ENCODE peak calls at places on chromosome 17, in nine cellular contexts. One of them, this sample, is unnamed.

GRCh38 chr17:40307691-40308289 is 1.2 kb upstream of the RARA start:
- DNase-seq in activated T-helper 1 cell treated with anti-CD3 and anti-CD28 coated beads, Interleukin-12 subunit alpha, Interleukin-12 subunit beta, Interleukin-2, Interleukin-4 antibody, amounts not matched to agents 30 ng/mL and 10 ng/mL and 1 ng/mL, durations not matched to agents 14 hours and 24 hours and 36 hours: no peak
- DNase-seq in iris pigment epithelial cell: no peak
- DNase-seq in effector memory CD4-positive, alpha-beta T cell: no peak
- DNase-seq in NCI-H345: no peak
- DNase-seq in head of caudate nucleus: no peak
- DNase-seq in stimulated activated CD4-positive, alpha-beta T cell treated with anti-CD3 and anti-CD28 coated beads, Interleukin-15, amount 100 ng/mL, for 24 hours: no peak
- DNase-seq in NCI-H460: no peak
- DNase-seq in stimulated activated naive CD8-positive, alpha-beta T cell treated with anti-CD3 and anti-CD28 coated beads, Interleukin-15, Interleukin-2, amounts not matched to agents 100 U/mL and 50 U/mL, for 24 hours: peak; percentile 8
- DNase-seq in this sample: no peak

GRCh38 chr17:80195671-80196529 is 24.2 kb downstream of the SGSH start:
- DNase-seq in stimulated activated CD4-positive, alpha-beta T cell treated with anti-CD3 and anti-CD28 coated beads, Interleukin-15, amount 100 ng/mL, for 24 hours: peak; percentile 57
- DNase-seq in effector memory CD4-positive, alpha-beta T cell: peak; percentile 21
- DNase-seq in iris pigment epithelial cell: no peak
- DNase-seq in stimulated activated naive CD8-positive, alpha-beta T cell treated with anti-CD3 and anti-CD28 coated beads, Interleukin-15, Interleukin-2, amounts not matched to agents 100 U/mL and 50 U/mL, for 24 hours: peak; percentile 67
- DNase-seq in NCI-H345: no peak
- DNase-seq in head of caudate nucleus: no peak
- DNase-seq in activated T-helper 1 cell treated with anti-CD3 and anti-CD28 coated beads, Interleukin-12 subunit alpha, Interleukin-12 subunit beta, Interleukin-2, Interleukin-4 antibody, amounts not matched to agents 30 ng/mL and 10 ng/mL and 1 ng/mL, durations not matched to agents 14 hours and 24 hours and 36 hours: peak; percentile 30
- DNase-seq in NCI-H460: no peak
- DNase-seq in this sample: peak; percentile 67

GRCh38 chr17:80891096-80892018 is 100.3 kb upstream of the CHMP6 start:
- DNase-seq in head of caudate nucleus: no peak
- DNase-seq in stimulated activated CD4-positive, alpha-beta T cell treated with anti-CD3 and anti-CD28 coated beads, Interleukin-15, amount 100 ng/mL, for 24 hours: peak; percentile 87
- DNase-seq in activated T-helper 1 cell treated with anti-CD3 and anti-CD28 coated beads, Interleukin-12 subunit alpha, Interleukin-12 subunit beta, Interleukin-2, Interleukin-4 antibody, amounts not matched to agents 30 ng/mL and 10 ng/mL and 1 ng/mL, durations not matched to agents 14 hours and 24 hours and 36 hours: peak; percentile 79
- DNase-seq in iris pigment epithelial cell: peak; percentile 87
- DNase-seq in NCI-H460: peak; percentile 18
- DNase-seq in NCI-H345: no peak
- DNase-seq in effector memory CD4-positive, alpha-beta T cell: peak; percentile 79
- DNase-seq in stimulated activated naive CD8-positive, alpha-beta T cell treated with anti-CD3 and anti-CD28 coated beads, Interleukin-15, Interleukin-2, amounts not matched to agents 100 U/mL and 50 U/mL, for 24 hours: peak; percentile 73
- DNase-seq in this sample: peak; percentile 84

GRCh38 chr17:29138184-29138955 is 41.8 kb downstream of the MYO18A start:
- DNase-seq in activated T-helper 1 cell treated with anti-CD3 and anti-CD28 coated beads, Interleukin-12 subunit alpha, Interleukin-12 subunit beta, Interleukin-2, Interleukin-4 antibody, amounts not matched to agents 30 ng/mL and 10 ng/mL and 1 ng/mL, durations not matched to agents 14 hours and 24 hours and 36 hours: peak; percentile 55
- DNase-seq in iris pigment epithelial cell: no peak
- DNase-seq in stimulated activated CD4-positive, alpha-beta T cell treated with anti-CD3 and anti-CD28 coated beads, Interleukin-15, amount 100 ng/mL, for 24 hours: peak; percentile 80
- DNase-seq in NCI-H460: no peak
- DNase-seq in head of caudate nucleus: peak; percentile 69
- DNase-seq in stimulated activated naive CD8-positive, alpha-beta T cell treated with anti-CD3 and anti-CD28 coated beads, Interleukin-15, Interleukin-2, amounts not matched to agents 100 U/mL and 50 U/mL, for 24 hours: peak; percentile 70
- DNase-seq in effector memory CD4-positive, alpha-beta T cell: peak; percentile 38
- DNase-seq in NCI-H345: no peak
- DNase-seq in this sample: no peak

GRCh38 chr17:21268596-21269188 is 15.5 kb upstream of the NATD1 start:
- DNase-seq in effector memory CD4-positive, alpha-beta T cell: no peak
- DNase-seq in head of caudate nucleus: no peak
- DNase-seq in stimulated activated CD4-positive, alpha-beta T cell treated with anti-CD3 and anti-CD28 coated beads, Interleukin-15, amount 100 ng/mL, for 24 hours: no peak
- DNase-seq in NCI-H460: no peak
- DNase-seq in iris pigment epithelial cell: no peak
- DNase-seq in stimulated activated naive CD8-positive, alpha-beta T cell treated with anti-CD3 and anti-CD28 coated beads, Interleukin-15, Interleukin-2, amounts not matched to agents 100 U/mL and 50 U/mL, for 24 hours: no peak
- DNase-seq in NCI-H345: no peak
- DNase-seq in activated T-helper 1 cell treated with anti-CD3 and anti-CD28 coated beads, Interleukin-12 subunit alpha, Interleukin-12 subunit beta, Interleukin-2, Interleukin-4 antibody, amounts not matched to agents 30 ng/mL and 10 ng/mL and 1 ng/mL, durations not matched to agents 14 hours and 24 hours and 36 hours: no peak
- DNase-seq in this sample: no peak

GRCh38 chr17:54781389-54781788 is 119.3 kb upstream of the TOM1L1 start:
- DNase-seq in stimulated activated CD4-positive, alpha-beta T cell treated with anti-CD3 and anti-CD28 coated beads, Interleukin-15, amount 100 ng/mL, for 24 hours: no peak
- DNase-seq in activated T-helper 1 cell treated with anti-CD3 and anti-CD28 coated beads, Interleukin-12 subunit alpha, Interleukin-12 subunit beta, Interleukin-2, Interleukin-4 antibody, amounts not matched to agents 30 ng/mL and 10 ng/mL and 1 ng/mL, durations not matched to agents 14 hours and 24 hours and 36 hours: no peak
- DNase-seq in NCI-H460: no peak
- DNase-seq in head of caudate nucleus: no peak
- DNase-seq in NCI-H345: no peak
- DNase-seq in iris pigment epithelial cell: no peak
- DNase-seq in effector memory CD4-positive, alpha-beta T cell: no peak
- DNase-seq in stimulated activated naive CD8-positive, alpha-beta T cell treated with anti-CD3 and anti-CD28 coated beads, Interleukin-15, Interleukin-2, amounts not matched to agents 100 U/mL and 50 U/mL, for 24 hours: no peak
- DNase-seq in this sample: no peak

GRCh38 chr17:46977348-46977747 is 1.7 kb downstream of the RPRML start:
- DNase-seq in stimulated activated naive CD8-positive, alpha-beta T cell treated with anti-CD3 and anti-CD28 coated beads, Interleukin-15, Interleukin-2, amounts not matched to agents 100 U/mL and 50 U/mL, for 24 hours: peak; percentile 8
- DNase-seq in stimulated activated CD4-positive, alpha-beta T cell treated with anti-CD3 and anti-CD28 coated beads, Interleukin-15, amount 100 ng/mL, for 24 hours: peak; percentile 10
- DNase-seq in head of caudate nucleus: no peak
- DNase-seq in NCI-H345: peak; percentile 39
- DNase-seq in iris pigment epithelial cell: peak; percentile 43
- DNase-seq in effector memory CD4-positive, alpha-beta T cell: no peak
- DNase-seq in activated T-helper 1 cell treated with anti-CD3 and anti-CD28 coated beads, Interleukin-12 subunit alpha, Interleukin-12 subunit beta, Interleukin-2, Interleukin-4 antibody, amounts not matched to agents 30 ng/mL and 10 ng/mL and 1 ng/mL, durations not matched to agents 14 hours and 24 hours and 36 hours: no peak
- DNase-seq in NCI-H460: peak; percentile 40
- DNase-seq in this sample: no peak

GRCh38 chr17:59851431-59852375 is 41.0 kb downstream of the TUBD1 start:
- DNase-seq in stimulated activated naive CD8-positive, alpha-beta T cell treated with anti-CD3 and anti-CD28 coated beads, Interleukin-15, Interleukin-2, amounts not matched to agents 100 U/mL and 50 U/mL, for 24 hours: no peak
- DNase-seq in NCI-H460: no peak
- DNase-seq in iris pigment epithelial cell: peak; percentile 97
- DNase-seq in NCI-H345: no peak
- DNase-seq in effector memory CD4-positive, alpha-beta T cell: no peak
- DNase-seq in head of caudate nucleus: peak; percentile 30
- DNase-seq in activated T-helper 1 cell treated with anti-CD3 and anti-CD28 coated beads, Interleukin-12 subunit alpha, Interleukin-12 subunit beta, Interleukin-2, Interleukin-4 antibody, amounts not matched to agents 30 ng/mL and 10 ng/mL and 1 ng/mL, durations not matched to agents 14 hours and 24 hours and 36 hours: no peak
- DNase-seq in stimulated activated CD4-positive, alpha-beta T cell treated with anti-CD3 and anti-CD28 coated beads, Interleukin-15, amount 100 ng/mL, for 24 hours: no peak
- DNase-seq in this sample: peak; percentile 73

GRCh38 chr17:320809-321385 is 31.7 kb downstream of the RPH3AL start:
- DNase-seq in stimulated activated CD4-positive, alpha-beta T cell treated with anti-CD3 and anti-CD28 coated beads, Interleukin-15, amount 100 ng/mL, for 24 hours: no peak
- DNase-seq in stimulated activated naive CD8-positive, alpha-beta T cell treated with anti-CD3 and anti-CD28 coated beads, Interleukin-15, Interleukin-2, amounts not matched to agents 100 U/mL and 50 U/mL, for 24 hours: no peak
- DNase-seq in head of caudate nucleus: no peak
- DNase-seq in activated T-helper 1 cell treated with anti-CD3 and anti-CD28 coated beads, Interleukin-12 subunit alpha, Interleukin-12 subunit beta, Interleukin-2, Interleukin-4 antibody, amounts not matched to agents 30 ng/mL and 10 ng/mL and 1 ng/mL, durations not matched to agents 14 hours and 24 hours and 36 hours: no peak
- DNase-seq in NCI-H460: no peak
- DNase-seq in NCI-H345: no peak
- DNase-seq in effector memory CD4-positive, alpha-beta T cell: no peak
- DNase-seq in iris pigment epithelial cell: no peak
- DNase-seq in this sample: no peak

GRCh38 chr17:34351041-34351575 is 5.2 kb upstream of the CCL13 start:
- DNase-seq in stimulated activated naive CD8-positive, alpha-beta T cell treated with anti-CD3 and anti-CD28 coated beads, Interleukin-15, Interleukin-2, amounts not matched to agents 100 U/mL and 50 U/mL, for 24 hours: no peak
- DNase-seq in effector memory CD4-positive, alpha-beta T cell: no peak
- DNase-seq in activated T-helper 1 cell treated with anti-CD3 and anti-CD28 coated beads, Interleukin-12 subunit alpha, Interleukin-12 subunit beta, Interleukin-2, Interleukin-4 antibody, amounts not matched to agents 30 ng/mL and 10 ng/mL and 1 ng/mL, durations not matched to agents 14 hours and 24 hours and 36 hours: no peak
- DNase-seq in NCI-H345: no peak
- DNase-seq in stimulated activated CD4-positive, alpha-beta T cell treated with anti-CD3 and anti-CD28 coated beads, Interleukin-15, amount 100 ng/mL, for 24 hours: no peak
- DNase-seq in head of caudate nucleus: no peak
- DNase-seq in NCI-H460: no peak
- DNase-seq in iris pigment epithelial cell: peak; percentile 69
- DNase-seq in this sample: no peak

GRCh38 chr17:80658821-80659220 is 114.2 kb downstream of the RPTOR start:
- DNase-seq in stimulated activated CD4-positive, alpha-beta T cell treated with anti-CD3 and anti-CD28 coated beads, Interleukin-15, amount 100 ng/mL, for 24 hours: no peak
- DNase-seq in activated T-helper 1 cell treated with anti-CD3 and anti-CD28 coated beads, Interleukin-12 subunit alpha, Interleukin-12 subunit beta, Interleukin-2, Interleukin-4 antibody, amounts not matched to agents 30 ng/mL and 10 ng/mL and 1 ng/mL, durations not matched to agents 14 hours and 24 hours and 36 hours: no peak
- DNase-seq in NCI-H460: no peak
- DNase-seq in head of caudate nucleus: no peak
- DNase-seq in iris pigment epithelial cell: no peak
- DNase-seq in stimulated activated naive CD8-positive, alpha-beta T cell treated with anti-CD3 and anti-CD28 coated beads, Interleukin-15, Interleukin-2, amounts not matched to agents 100 U/mL and 50 U/mL, for 24 hours: no peak
- DNase-seq in NCI-H345: no peak
- DNase-seq in effector memory CD4-positive, alpha-beta T cell: no peak
- DNase-seq in this sample: no peak

GRCh38 chr17:78046923-78047322 is 81.6 kb downstream of the TMC6 start:
- DNase-seq in stimulated activated CD4-positive, alpha-beta T cell treated with anti-CD3 and anti-CD28 coated beads, Interleukin-15, amount 100 ng/mL, for 24 hours: no peak
- DNase-seq in effector memory CD4-positive, alpha-beta T cell: no peak
- DNase-seq in activated T-helper 1 cell treated with anti-CD3 and anti-CD28 coated beads, Interleukin-12 subunit alpha, Interleukin-12 subunit beta, Interleukin-2, Interleukin-4 antibody, amounts not matched to agents 30 ng/mL and 10 ng/mL and 1 ng/mL, durations not matched to agents 14 hours and 24 hours and 36 hours: no peak
- DNase-seq in stimulated activated naive CD8-positive, alpha-beta T cell treated with anti-CD3 and anti-CD28 coated beads, Interleukin-15, Interleukin-2, amounts not matched to agents 100 U/mL and 50 U/mL, for 24 hours: no peak
- DNase-seq in head of caudate nucleus: no peak
- DNase-seq in iris pigment epithelial cell: no peak
- DNase-seq in NCI-H460: no peak
- DNase-seq in NCI-H345: no peak
- DNase-seq in this sample: no peak

GRCh38 chr17:64160378-64160777 is 30.4 kb upstream of the ERN1 start:
- DNase-seq in effector memory CD4-positive, alpha-beta T cell: no peak
- DNase-seq in NCI-H460: no peak
- DNase-seq in head of caudate nucleus: no peak
- DNase-seq in iris pigment epithelial cell: no peak
- DNase-seq in activated T-helper 1 cell treated with anti-CD3 and anti-CD28 coated beads, Interleukin-12 subunit alpha, Interleukin-12 subunit beta, Interleukin-2, Interleukin-4 antibody, amounts not matched to agents 30 ng/mL and 10 ng/mL and 1 ng/mL, durations not matched to agents 14 hours and 24 hours and 36 hours: no peak
- DNase-seq in NCI-H345: no peak
- DNase-seq in stimulated activated CD4-positive, alpha-beta T cell treated with anti-CD3 and anti-CD28 coated beads, Interleukin-15, amount 100 ng/mL, for 24 hours: no peak
- DNase-seq in stimulated activated naive CD8-positive, alpha-beta T cell treated with anti-CD3 and anti-CD28 coated beads, Interleukin-15, Interleukin-2, amounts not matched to agents 100 U/mL and 50 U/mL, for 24 hours: no peak
- DNase-seq in this sample: peak; percentile 67

GRCh38 chr17:42895185-42895555 is 5.4 kb upstream of the G6PC1 start:
- DNase-seq in activated T-helper 1 cell treated with anti-CD3 and anti-CD28 coated beads, Interleukin-12 subunit alpha, Interleukin-12 subunit beta, Interleukin-2, Interleukin-4 antibody, amounts not matched to agents 30 ng/mL and 10 ng/mL and 1 ng/mL, durations not matched to agents 14 hours and 24 hours and 36 hours: no peak
- DNase-seq in iris pigment epithelial cell: peak; percentile 82
- DNase-seq in NCI-H460: peak; percentile 12
- DNase-seq in effector memory CD4-positive, alpha-beta T cell: no peak
- DNase-seq in stimulated activated naive CD8-positive, alpha-beta T cell treated with anti-CD3 and anti-CD28 coated beads, Interleukin-15, Interleukin-2, amounts not matched to agents 100 U/mL and 50 U/mL, for 24 hours: no peak
- DNase-seq in NCI-H345: no peak
- DNase-seq in head of caudate nucleus: no peak
- DNase-seq in stimulated activated CD4-positive, alpha-beta T cell treated with anti-CD3 and anti-CD28 coated beads, Interleukin-15, amount 100 ng/mL, for 24 hours: no peak
- DNase-seq in this sample: peak; percentile 93

GRCh38 chr17:34377078-34377823 is 14.2 kb upstream of the CCL1 start:
- DNase-seq in stimulated activated naive CD8-positive, alpha-beta T cell treated with anti-CD3 and anti-CD28 coated beads, Interleukin-15, Interleukin-2, amounts not matched to agents 100 U/mL and 50 U/mL, for 24 hours: no peak
- DNase-seq in NCI-H460: no peak
- DNase-seq in effector memory CD4-positive, alpha-beta T cell: no peak
- DNase-seq in iris pigment epithelial cell: no peak
- DNase-seq in activated T-helper 1 cell treated with anti-CD3 and anti-CD28 coated beads, Interleukin-12 subunit alpha, Interleukin-12 subunit beta, Interleukin-2, Interleukin-4 antibody, amounts not matched to agents 30 ng/mL and 10 ng/mL and 1 ng/mL, durations not matched to agents 14 hours and 24 hours and 36 hours: no peak
- DNase-seq in head of caudate nucleus: no peak
- DNase-seq in NCI-H345: no peak
- DNase-seq in stimulated activated CD4-positive, alpha-beta T cell treated with anti-CD3 and anti-CD28 coated beads, Interleukin-15, amount 100 ng/mL, for 24 hours: no peak
- DNase-seq in this sample: no peak